ENCODE peak calls at places on chromosomes 6 and 20, in eight cellular contexts. D is ovary, U is stomach, V is sigmoid colon, I is K562, B is esophagus muscularis mucosa, O is transverse colon, P is H1. Y is an unnamed sample.

GRCh38 chr20:54160269-54161007 is 13.3 kb downstream of the CYP24A1 start:
- DNase-seq in D (no peak), U (no peak), V (no peak), I (no peak), B (no peak), O (no peak), P (no peak), Y (no peak)

GRCh38 chr6:150068786-150069648 is at the start of gene ULBP3:
- DNase-seq in D (peak; percentile 86), U (peak; percentile 92), V (peak; percentile 89), I (peak; percentile 86), B (peak; percentile 94), O (peak; percentile 93), P (peak; percentile 85), Y (peak; percentile 96)

GRCh38 chr6:107600111-107600510 is 110.2 kb downstream of the SOBP start:
- DNase-seq in D (no peak), U (no peak), V (no peak), I (no peak), B (no peak), O (no peak), P (no peak), Y (no peak)

GRCh38 chr6:127273499-127273898 is 6.8 kb downstream of the RNF146 start:
- DNase-seq in D (no peak), U (no peak), V (no peak), I (no peak), B (no peak), O (no peak), P (no peak), Y (no peak)

GRCh38 chr6:147212618-147213017 is 8.4 kb downstream of the STXBP5 start:
- DNase-seq in D (no peak), U (no peak), V (no peak), I (no peak), B (no peak), O (no peak), P (no peak), Y (no peak)

GRCh38 chr6:154166140-154166539 is 127.1 kb downstream of the OPRM1 start:
- DNase-seq in D (no peak), U (no peak), V (no peak), I (no peak), B (no peak), O (no peak), P (peak; percentile 51), Y (peak; percentile 50)

GRCh38 chr6:9461161-9461560 is 953.7 kb downstream of the TFAP2A start:
- DNase-seq in D (no peak), U (peak; percentile 26), V (no peak), I (no peak), B (no peak), O (no peak), P (no peak), Y (no peak)

GRCh38 chr20:25126630-25127029 is 44.7 kb upstream of the VSX1 start:
- DNase-seq in D (no peak), U (no peak), V (no peak), I (no peak), B (peak; percentile 62), O (no peak), P (peak; percentile 13), Y (no peak)

GRCh38 chr6:77740380-77740779 is 87.5 kb downstream of the MEI4 start:
- DNase-seq in D (no peak), U (no peak), V (no peak), I (peak; percentile 15), B (no peak), O (no peak), P (no peak), Y (no peak)

GRCh38 chr20:1926237-1926636 is 31.0 kb downstream of the SIRPA start:
- DNase-seq in D (no peak), U (no peak), V (no peak), I (no peak), B (no peak), O (no peak), P (no peak), Y (no peak)
- H3K27me3 ChIP-seq in D (no peaks in the 10 kb centered on the region), U (no peaks in the 10 kb centered on the region), V (no peaks in the 10 kb centered on the region), I (peaks cover 25% of the 10 kb centered on the region), B (no peaks in the 10 kb centered on the region), O (no peaks in the 10 kb centered on the region), P (no peaks in the 10 kb centered on the region), Y (no peaks in the 10 kb centered on the region)

DNA sequence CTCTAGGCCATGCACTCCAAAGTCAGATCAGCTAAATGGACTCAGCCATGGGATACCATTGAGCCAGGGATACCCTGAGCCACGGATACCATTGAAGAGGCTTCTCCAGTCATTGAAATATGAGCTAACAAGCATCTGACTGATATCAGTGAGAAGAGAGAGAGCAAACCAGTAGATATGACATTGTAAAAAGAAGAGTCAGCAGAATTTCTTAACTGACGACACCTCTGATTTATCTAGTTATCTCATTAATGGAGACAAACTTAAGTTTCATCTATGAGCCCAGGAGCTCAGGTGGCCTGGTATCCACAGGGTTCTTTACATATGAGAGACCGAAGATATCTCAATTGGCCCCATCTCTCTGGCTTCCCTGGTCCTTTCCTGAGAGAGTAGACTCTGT is 140.6 kb downstream of the TBC1D7 start:
- DNase-seq in D (no peak), U (no peak), V (no peak), I (no peak), B (no peak), O (no peak), P (no peak), Y (no peak)
- H3K27ac ChIP-seq in D (no peak overlapping the region), U (no peak overlapping the region), V (no peak overlapping the region), I (no peak overlapping the region), B (no peak overlapping the region), O (no peak overlapping the region), P (no peak overlapping the region), Y (no peak overlapping the region)

DNA sequence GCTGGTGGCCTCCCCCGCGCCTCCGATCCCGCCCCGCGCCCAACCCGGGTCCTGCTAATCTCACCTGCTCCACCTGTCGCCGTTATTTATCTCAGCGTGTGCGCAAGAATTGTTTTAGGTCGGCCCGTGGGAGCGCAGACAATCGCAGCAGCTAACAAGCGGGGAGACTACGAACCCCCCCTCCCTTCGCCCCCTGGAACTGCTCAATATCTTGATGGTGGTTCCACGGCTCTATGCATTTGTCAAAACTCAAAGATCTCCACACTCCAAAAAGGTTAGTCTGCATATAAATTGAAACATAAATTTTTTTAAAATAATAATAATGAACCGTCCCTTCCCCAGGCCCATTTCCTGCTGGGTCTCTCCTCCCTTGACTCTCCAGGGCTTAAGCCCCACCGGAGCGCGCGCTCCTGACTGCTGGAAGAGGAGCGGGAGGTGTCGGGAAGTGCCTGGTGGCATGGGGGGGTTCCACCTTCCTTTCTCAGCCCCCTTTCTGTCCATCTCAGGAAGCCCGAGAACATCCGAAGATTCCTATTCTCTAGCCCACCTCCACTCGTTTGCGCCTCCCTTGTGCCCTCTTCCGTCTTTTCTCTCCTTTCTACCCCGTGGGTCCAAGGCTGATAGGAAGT is 1.6 kb upstream of the MDGA1 start:
- DNase-seq in D (no peak), U (peak; percentile 64), V (no peak), I (no peak), B (no peak), O (peak; percentile 63), P (no peak), Y (no peak)
- TF ChIP-seq EP300 in D (no peak), U (no peak), V (no peak), I (no peak), B (no peak), O (no peak), P (no peak), Y (no peak)

GRCh38 chr6:67768972-67769371 is 866.1 kb upstream of the ADGRB3 start:
- DNase-seq in D (no peak), U (no peak), V (no peak), I (no peak), B (no peak), O (no peak), P (no peak), Y (no peak)
- H3K27me3 ChIP-seq in D (no peaks in the 10 kb centered on the region), U (no peaks in the 10 kb centered on the region), V (no peaks in the 10 kb centered on the region), I (no peaks in the 10 kb centered on the region), B (no peaks in the 10 kb centered on the region), O (no peaks in the 10 kb centered on the region), P (no peaks in the 10 kb centered on the region), Y (no peaks in the 10 kb centered on the region)

GRCh38 chr6:168518867-168519266 is 77.9 kb downstream of the SMOC2 start:
- DNase-seq in D (no peak), U (no peak), V (no peak), I (no peak), B (no peak), O (no peak), P (no peak), Y (no peak)
- H3K27ac ChIP-seq in D (no peak overlapping the region), U (no peak overlapping the region), V (no peak overlapping the region), I (no peak overlapping the region), B (no peak overlapping the region), O (no peak overlapping the region), P (no peak overlapping the region), Y (no peak overlapping the region)

DNA sequence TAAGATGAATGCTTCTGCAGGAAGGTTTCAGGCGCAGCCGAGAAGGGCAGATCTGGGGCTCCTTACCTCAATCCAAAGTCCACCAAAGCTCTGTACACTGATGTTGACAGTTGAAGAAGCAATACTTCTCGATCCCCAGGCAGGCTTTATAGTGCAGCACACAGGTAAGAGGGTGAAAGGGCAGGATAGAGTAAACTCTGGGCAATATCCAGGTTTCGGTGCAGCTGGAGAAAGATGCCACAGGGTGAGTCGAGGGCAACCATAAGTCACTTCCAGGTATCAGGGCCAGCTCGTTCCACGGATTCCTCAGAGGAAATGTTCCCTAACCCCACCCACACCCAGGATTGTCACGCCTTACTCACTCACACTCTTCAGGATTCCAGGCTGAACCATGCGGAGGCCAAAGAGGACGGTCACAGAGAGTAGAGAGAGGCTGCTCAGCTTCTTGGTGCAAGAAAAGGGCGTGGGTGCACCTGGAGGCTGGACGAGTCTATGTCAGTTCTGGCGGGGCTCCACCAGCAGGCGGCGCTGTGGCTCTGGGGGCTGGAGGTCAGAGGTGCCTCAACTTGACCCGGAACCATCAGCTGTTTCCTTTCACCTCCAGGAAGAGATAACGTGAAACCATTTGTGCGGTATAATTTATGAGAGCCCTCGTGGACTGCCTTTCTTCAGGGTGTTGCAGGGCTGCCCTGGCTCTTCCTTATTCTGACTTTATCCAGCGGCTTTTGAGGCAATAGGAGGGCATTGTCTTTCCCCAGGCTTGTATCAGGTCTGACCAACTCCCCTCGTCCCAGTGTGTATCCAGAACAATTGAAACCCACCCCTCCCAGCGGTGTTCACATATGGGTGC is 14.4 kb upstream of the WFDC12 start:
- DNase-seq in D (no peak), U (peak; percentile 62), V (no peak), I (peak; percentile 83), B (no peak), O (peak; percentile 88), P (peak; percentile 99), Y (peak; percentile 70)
- TF ChIP-seq EP300 in D (no peak), U (no peak), V (no peak), I (no peak), B (no peak), O (no peak), P (no peak), Y (no peak)

GRCh38 chr6:1591243-1591642 is 18.5 kb upstream of the FOXC1 start:
- DNase-seq in D (no peak), U (no peak), V (no peak), I (no peak), B (no peak), O (no peak), P (peak; percentile 20), Y (no peak)
- H3K27me3 ChIP-seq in D (no peaks in the 10 kb centered on the region), U (peaks cover 20% of the 10 kb centered on the region), V (peaks cover 23% of the 10 kb centered on the region), I (peaks cover 75% of the 10 kb centered on the region), B (peaks cover 30% of the 10 kb centered on the region), O (peaks cover 33% of the 10 kb centered on the region), P (no peaks in the 10 kb centered on the region), Y (peaks cover 3% of the 10 kb centered on the region)

GRCh38 chr6:43515808-43516207 is 918 bp downstream of the YIPF3 start:
- DNase-seq in D (no peak), U (no peak), V (no peak), I (no peak), B (no peak), O (no peak), P (no peak), Y (no peak)
- H3K27ac ChIP-seq in D (no peak overlapping the region), U (no peak overlapping the region), V (peak overlapping the region; percentile 91), I (peak overlapping the region; percentile 67), B (peak overlapping the region; percentile 87), O (peak overlapping the region; percentile 93), P (no peak overlapping the region), Y (peak overlapping the region; percentile 90)